ENCODE peak calls at places on chromosomes 3 and 15, in four cellular contexts. Q is Daoy; M is activated T-helper 1 cell treated with anti-CD3 and anti-CD28 coated beads, Interleukin-12 subunit alpha, Interleukin-12 subunit beta, Interleukin-2, Interleukin-4 antibody, amounts not matched to agents 30 ng/mL and 10 ng/mL and 1 ng/mL, durations not matched to agents 14 hours and 24 hours and 36 hours; H is T-helper 17 cell. K is an unnamed sample.

GRCh38 chr3:146382386-146382785 is 87.0 kb downstream of the PLSCR2 start:
- DNase-seq in Q (no peak), M (no peak), H (no peak), K (no peak)

GRCh38 chr3:89049119-89049518 is 58.3 kb upstream of the EPHA3 start:
- DNase-seq in H (no peak), M (no peak), Q (peak), K (no peak)

GRCh38 chr3:107117922-107118576 is 259.2 kb upstream of the CCDC54 start:
- DNase-seq in M (no peak), H (no peak), Q (peak), K (no peak)

GRCh38 chr3:12954891-12955650 is 113.7 kb upstream of the RPL32 start:
- DNase-seq in Q (peak), M (no peak), H (no peak), K (no peak)

GRCh38 chr3:107251819-107252218 is 125.4 kb upstream of the CCDC54 start:
- DNase-seq in M (no peak), Q (no peak), H (no peak), K (no peak)

GRCh38 chr3:66066963-66067617 is 28.4 kb upstream of the MAGI1 start:
- DNase-seq in Q (no peak), H (no peak), M (no peak), K (no peak)

GRCh38 chr3:181880339-181880738 is 168.6 kb downstream of the SOX2 start:
- DNase-seq in M (no peak), H (no peak), Q (no peak), K (no peak)

GRCh38 chr15:90710436-90710835 is 6.7 kb upstream of the BLM start:
- DNase-seq in M (no peak), H (no peak), Q (peak), K (no peak)

GRCh38 chr15:75229191-75230015 is 27.7 kb downstream of the C15orf39 start:
- DNase-seq in H (no peak), M (no peak), Q (peak), K (no peak)

GRCh38 chr3:186425788-186426730 is 64.0 kb upstream of the DGKG start:
- DNase-seq in H (no peak), Q (no peak), M (no peak), K (no peak)

GRCh38 chr3:139538733-139539132 is 809 bp downstream of the RBP1 start:
- DNase-seq in H (no peak), Q (no peak), M (no peak), K (no peak)

GRCh38 chr3:86793786-86794185 is 197.2 kb downstream of the VGLL3 start:
- DNase-seq in M (no peak), Q (peak), H (no peak), K (no peak)

GRCh38 chr3:119221779-119222320 is 18.8 kb downstream of the B4GALT4 start:
- DNase-seq in Q (no peak), M (no peak), H (no peak), K (no peak)

GRCh38 chr15:91335702-91336101 is 235.6 kb downstream of the SV2B start:
- DNase-seq in M (no peak), Q (no peak), H (no peak), K (no peak)

GRCh38 chr15:38084289-38084688 is 149.8 kb downstream of the TMCO5A start:
- DNase-seq in M (no peak), Q (peak), H (no peak), K (no peak)

GRCh38 chr3:67472674-67473201 is 181.7 kb downstream of the SUCLG2 start:
- DNase-seq in M (no peak), Q (no peak), H (no peak), K (no peak)

GRCh38 chr15:92384391-92384790 is 9.3 kb upstream of the ST8SIA2 start:
- DNase-seq in Q (peak), H (no peak), M (no peak), K (no peak)

GRCh38 chr15:57462391-57462790 is 86.1 kb downstream of the CGNL1 start:
- DNase-seq in Q (no peak), M (no peak), H (no peak), K (no peak)

GRCh38 chr3:142366434-142366833 is 81.4 kb downstream of the XRN1 start:
- DNase-seq in H (no peak), Q (no peak), M (no peak), K (no peak)

GRCh38 chr15:58521293-58521991 is 89.7 kb downstream of the LIPC start:
- DNase-seq in M (no peak), Q (peak), H (no peak), K (no peak)

GRCh38 chr3:101722394-101723173 is 1.8 kb upstream of the CEP97 start:
- DNase-seq in M (no peak), Q (no peak), H (no peak), K (no peak)

K was measured in effector memory CD4-positive, alpha-beta T cell.